ENCODE peak calls at places on chromosomes 6 and 20, in four cellular contexts. M is T-cell, R is EL, G is occipital lobe. L is an unnamed sample.

GRCh38 chr20:14583413-14583812 is 246.0 kb upstream of the FLRT3 start:
- DNase-seq in G (no peak), M (no peak), R (peak), L (peak)

GRCh38 chr6:11785953-11786579 is 7.5 kb upstream of the ADTRP start:
- DNase-seq in G (no peak), M (peak), R (no peak), L (no peak)

GRCh38 chr6:71386215-71386614 is 97.6 kb downstream of the OGFRL1 start:
- DNase-seq in M (no peak), G (no peak), R (no peak), L (no peak)

GRCh38 chr6:57256541-57256940 is 34.4 kb upstream of the RAB23 start:
- DNase-seq in R (no peak), G (no peak), M (no peak), L (no peak)

GRCh38 chr6:10235339-10235738 is 179.5 kb downstream of the TFAP2A start:
- DNase-seq in R (no peak), G (no peak), M (no peak), L (no peak)

GRCh38 chr6:21935561-21936028 is 342.0 kb downstream of the SOX4 start:
- DNase-seq in R (peak), M (no peak), G (no peak), L (no peak)

GRCh38 chr20:48760403-48760889 is 67.4 kb downstream of the PREX1 start:
- DNase-seq in R (peak), M (peak), G (no peak), L (peak)

GRCh38 chr6:3088446-3088845 is 20.2 kb downstream of the RIPK1 start:
- DNase-seq in G (no peak), M (no peak), R (no peak), L (no peak)

GRCh38 chr20:9408422-9409300 is 105.7 kb upstream of the LAMP5 start:
- DNase-seq in R (peak), M (no peak), G (no peak), L (no peak)

GRCh38 chr20:59463541-59463940 is 140.8 kb upstream of the PHACTR3 start:
- DNase-seq in M (no peak), G (no peak), R (no peak), L (no peak)

GRCh38 chr6:169638915-169639314 is 62.9 kb downstream of the WDR27 start:
- DNase-seq in R (no peak), G (no peak), M (no peak), L (no peak)

L was measured in epithelial cell of prostate.